ENCODE peak calls at places on chromosomes 4 and X, in ten cellular contexts. One of them, this sample, is unnamed.

GRCh38 chr4:80614319-80614718 is 278.8 kb downstream of the CFAP299 start:
- DNase-seq in Right ventricle myocardium superior: no peak
- DNase-seq in stimulated activated naive CD8-positive, alpha-beta T cell treated with anti-CD3 and anti-CD28 coated beads, Interleukin-15, amount 100 ng/mL, for 72 hours: no peak
- DNase-seq in activated T-helper 2 cell treated with anti-CD3 and anti-CD28 coated beads, Interferon-gamma antibody, Interleukin-2, Interleukin-4, amounts not matched to agents 10 μg/mL and 5 μg/mL and 100 μg/mL, durations not matched to agents 14 hours and 24 hours and 36 hours: no peak
- DNase-seq in activated CD4-positive, alpha-beta T cell treated with anti-CD3 and anti-CD28 coated beads, Interleukin-2, amount 50 U/mL, for 24 hours: no peak
- DNase-seq in GM04504: no peak
- DNase-seq in nephron progenitor cell: no peak
- DNase-seq in foreskin fibroblast: no peak
- DNase-seq in fibroblast of the conjunctiva: no peak
- DNase-seq in erythroblast: no peak
- DNase-seq in this sample: no peak

GRCh38 chrX:41781500-41781899 is 57.5 kb downstream of the GPR82 start:
- DNase-seq in Right ventricle myocardium superior: no peak
- DNase-seq in stimulated activated naive CD8-positive, alpha-beta T cell treated with anti-CD3 and anti-CD28 coated beads, Interleukin-15, amount 100 ng/mL, for 72 hours: no peak
- DNase-seq in activated T-helper 2 cell treated with anti-CD3 and anti-CD28 coated beads, Interferon-gamma antibody, Interleukin-2, Interleukin-4, amounts not matched to agents 10 μg/mL and 5 μg/mL and 100 μg/mL, durations not matched to agents 14 hours and 24 hours and 36 hours: no peak
- DNase-seq in activated CD4-positive, alpha-beta T cell treated with anti-CD3 and anti-CD28 coated beads, Interleukin-2, amount 50 U/mL, for 24 hours: no peak
- DNase-seq in GM04504: no peak
- DNase-seq in nephron progenitor cell: no peak
- DNase-seq in foreskin fibroblast: peak
- DNase-seq in fibroblast of the conjunctiva: no peak
- DNase-seq in erythroblast: peak
- DNase-seq in this sample: no peak

GRCh38 chr4:189235599-189235998 is 705.1 kb upstream of the FRG1 start:
- DNase-seq in Right ventricle myocardium superior: no peak
- DNase-seq in stimulated activated naive CD8-positive, alpha-beta T cell treated with anti-CD3 and anti-CD28 coated beads, Interleukin-15, amount 100 ng/mL, for 72 hours: no peak
- DNase-seq in activated T-helper 2 cell treated with anti-CD3 and anti-CD28 coated beads, Interferon-gamma antibody, Interleukin-2, Interleukin-4, amounts not matched to agents 10 μg/mL and 5 μg/mL and 100 μg/mL, durations not matched to agents 14 hours and 24 hours and 36 hours: no peak
- DNase-seq in activated CD4-positive, alpha-beta T cell treated with anti-CD3 and anti-CD28 coated beads, Interleukin-2, amount 50 U/mL, for 24 hours: no peak
- DNase-seq in GM04504: no peak
- DNase-seq in nephron progenitor cell: no peak
- DNase-seq in foreskin fibroblast: no peak
- DNase-seq in fibroblast of the conjunctiva: no peak
- DNase-seq in erythroblast: no peak
- DNase-seq in this sample: no peak

GRCh38 chr4:56434599-56435000 is 815 bp downstream of the PPAT start:
- DNase-seq in Right ventricle myocardium superior: no peak
- DNase-seq in stimulated activated naive CD8-positive, alpha-beta T cell treated with anti-CD3 and anti-CD28 coated beads, Interleukin-15, amount 100 ng/mL, for 72 hours: no peak
- DNase-seq in activated T-helper 2 cell treated with anti-CD3 and anti-CD28 coated beads, Interferon-gamma antibody, Interleukin-2, Interleukin-4, amounts not matched to agents 10 μg/mL and 5 μg/mL and 100 μg/mL, durations not matched to agents 14 hours and 24 hours and 36 hours: no peak
- DNase-seq in activated CD4-positive, alpha-beta T cell treated with anti-CD3 and anti-CD28 coated beads, Interleukin-2, amount 50 U/mL, for 24 hours: no peak
- DNase-seq in GM04504: no peak
- DNase-seq in nephron progenitor cell: no peak
- DNase-seq in foreskin fibroblast: peak
- DNase-seq in fibroblast of the conjunctiva: no peak
- DNase-seq in erythroblast: peak
- DNase-seq in this sample: no peak

GRCh38 chr4:2041234-2042130 is 17.6 kb upstream of the NAT8L start:
- DNase-seq in Right ventricle myocardium superior: peak
- DNase-seq in stimulated activated naive CD8-positive, alpha-beta T cell treated with anti-CD3 and anti-CD28 coated beads, Interleukin-15, amount 100 ng/mL, for 72 hours: peak
- DNase-seq in activated T-helper 2 cell treated with anti-CD3 and anti-CD28 coated beads, Interferon-gamma antibody, Interleukin-2, Interleukin-4, amounts not matched to agents 10 μg/mL and 5 μg/mL and 100 μg/mL, durations not matched to agents 14 hours and 24 hours and 36 hours: peak
- DNase-seq in activated CD4-positive, alpha-beta T cell treated with anti-CD3 and anti-CD28 coated beads, Interleukin-2, amount 50 U/mL, for 24 hours: peak
- DNase-seq in GM04504: peak
- DNase-seq in nephron progenitor cell: peak
- DNase-seq in foreskin fibroblast: peak
- DNase-seq in fibroblast of the conjunctiva: peak
- DNase-seq in erythroblast: peak
- DNase-seq in this sample: peak

GRCh38 chrX:109997786-109998452 is 5.0 kb upstream of the TMEM164 start:
- DNase-seq in Right ventricle myocardium superior: no peak
- DNase-seq in stimulated activated naive CD8-positive, alpha-beta T cell treated with anti-CD3 and anti-CD28 coated beads, Interleukin-15, amount 100 ng/mL, for 72 hours: no peak
- DNase-seq in activated T-helper 2 cell treated with anti-CD3 and anti-CD28 coated beads, Interferon-gamma antibody, Interleukin-2, Interleukin-4, amounts not matched to agents 10 μg/mL and 5 μg/mL and 100 μg/mL, durations not matched to agents 14 hours and 24 hours and 36 hours: no peak
- DNase-seq in activated CD4-positive, alpha-beta T cell treated with anti-CD3 and anti-CD28 coated beads, Interleukin-2, amount 50 U/mL, for 24 hours: no peak
- DNase-seq in GM04504: no peak
- DNase-seq in nephron progenitor cell: no peak
- DNase-seq in foreskin fibroblast: no peak
- DNase-seq in fibroblast of the conjunctiva: no peak
- DNase-seq in erythroblast: no peak
- DNase-seq in this sample: no peak

GRCh38 chr4:142128529-142128928 is 492.1 kb downstream of the IL15 start:
- DNase-seq in Right ventricle myocardium superior: peak
- DNase-seq in stimulated activated naive CD8-positive, alpha-beta T cell treated with anti-CD3 and anti-CD28 coated beads, Interleukin-15, amount 100 ng/mL, for 72 hours: no peak
- DNase-seq in activated T-helper 2 cell treated with anti-CD3 and anti-CD28 coated beads, Interferon-gamma antibody, Interleukin-2, Interleukin-4, amounts not matched to agents 10 μg/mL and 5 μg/mL and 100 μg/mL, durations not matched to agents 14 hours and 24 hours and 36 hours: no peak
- DNase-seq in activated CD4-positive, alpha-beta T cell treated with anti-CD3 and anti-CD28 coated beads, Interleukin-2, amount 50 U/mL, for 24 hours: no peak
- DNase-seq in GM04504: no peak
- DNase-seq in nephron progenitor cell: peak
- DNase-seq in foreskin fibroblast: no peak
- DNase-seq in fibroblast of the conjunctiva: no peak
- DNase-seq in erythroblast: no peak
- DNase-seq in this sample: no peak

GRCh38 chrX:57817302-57817701 is 93.0 kb downstream of the ZXDA start:
- DNase-seq in Right ventricle myocardium superior: no peak
- DNase-seq in stimulated activated naive CD8-positive, alpha-beta T cell treated with anti-CD3 and anti-CD28 coated beads, Interleukin-15, amount 100 ng/mL, for 72 hours: no peak
- DNase-seq in activated T-helper 2 cell treated with anti-CD3 and anti-CD28 coated beads, Interferon-gamma antibody, Interleukin-2, Interleukin-4, amounts not matched to agents 10 μg/mL and 5 μg/mL and 100 μg/mL, durations not matched to agents 14 hours and 24 hours and 36 hours: no peak
- DNase-seq in activated CD4-positive, alpha-beta T cell treated with anti-CD3 and anti-CD28 coated beads, Interleukin-2, amount 50 U/mL, for 24 hours: no peak
- DNase-seq in GM04504: no peak
- DNase-seq in nephron progenitor cell: no peak
- DNase-seq in foreskin fibroblast: no peak
- DNase-seq in fibroblast of the conjunctiva: no peak
- DNase-seq in erythroblast: peak
- DNase-seq in this sample: no peak

GRCh38 chr4:26204249-26204825 is 116.5 kb upstream of the RBPJ start:
- DNase-seq in Right ventricle myocardium superior: no peak
- DNase-seq in stimulated activated naive CD8-positive, alpha-beta T cell treated with anti-CD3 and anti-CD28 coated beads, Interleukin-15, amount 100 ng/mL, for 72 hours: no peak
- DNase-seq in activated T-helper 2 cell treated with anti-CD3 and anti-CD28 coated beads, Interferon-gamma antibody, Interleukin-2, Interleukin-4, amounts not matched to agents 10 μg/mL and 5 μg/mL and 100 μg/mL, durations not matched to agents 14 hours and 24 hours and 36 hours: no peak
- DNase-seq in activated CD4-positive, alpha-beta T cell treated with anti-CD3 and anti-CD28 coated beads, Interleukin-2, amount 50 U/mL, for 24 hours: no peak
- DNase-seq in GM04504: no peak
- DNase-seq in nephron progenitor cell: no peak
- DNase-seq in foreskin fibroblast: no peak
- DNase-seq in fibroblast of the conjunctiva: no peak
- DNase-seq in erythroblast: no peak
- DNase-seq in this sample: peak

This sample was measured in activated naive CD8-positive, alpha-beta T cell treated with anti-CD3 and anti-CD28 coated beads, Interleukin-2, amount 10 ng/mL, durations not matched to agents 7 days and 5 days.